ENCODE peak calls at places on chromosome 2, in eight cellular contexts. E, R, A, K, V, G, Z and B are unnamed samples.

GRCh38 chr2:9107168-9108025 is 99.2 kb upstream of the ASAP2 start:
- DNase-seq in R (peak), K (peak), V (no peak), A (no peak), G (no peak), E (no peak), Z (peak), B (no peak)

GRCh38 chr2:17813015-17813741 is 3.1 kb upstream of the MSGN1 start:
- DNase-seq in E (no peak), G (no peak), A (no peak), K (no peak), V (peak), R (no peak), Z (no peak), B (peak)

GRCh38 chr2:218223046-218223445 is 6.1 kb downstream of the ARPC2 start:
- DNase-seq in A (peak), R (no peak), G (no peak), Z (no peak), V (no peak), K (no peak), E (no peak), B (no peak)

GRCh38 chr2:95274291-95275150 is at the start of gene PROM2:
- DNase-seq in V (no peak), A (no peak), G (no peak), E (no peak), R (peak), K (no peak), Z (peak), B (no peak)

GRCh38 chr2:193584522-193584938 is 1389.8 kb upstream of the TMEFF2 start:
- DNase-seq in K (peak), G (no peak), R (peak), V (no peak), E (no peak), A (peak), Z (no peak), B (no peak)

GRCh38 chr2:17353268-17353667 is 165.0 kb downstream of the RAD51AP2 start:
- DNase-seq in E (no peak), V (no peak), K (no peak), G (no peak), R (no peak), A (no peak), Z (no peak), B (no peak)

GRCh38 chr2:179788104-179788503 is 73.3 kb downstream of the ZNF385B start:
- DNase-seq in G (no peak), Z (no peak), V (no peak), A (no peak), E (no peak), R (no peak), K (no peak), B (no peak)

GRCh38 chr2:96119389-96119751 is 3.0 kb upstream of the ADRA2B start:
- DNase-seq in A (no peak), R (no peak), K (no peak), E (no peak), Z (no peak), G (no peak), V (no peak), B (no peak)

GRCh38 chr2:191479680-191480023 is 198.3 kb upstream of the NABP1 start:
- DNase-seq in G (no peak), Z (no peak), K (no peak), E (no peak), A (no peak), R (no peak), V (peak), B (no peak)

GRCh38 chr2:195612515-195613495 is 44.2 kb upstream of the SLC39A10 start:
- DNase-seq in A (peak), R (peak), V (no peak), Z (peak), G (no peak), E (no peak), K (peak), B (peak)

GRCh38 chr2:202046577-202046976 is 12.9 kb downstream of the FZD7 start:
- DNase-seq in K (no peak), Z (no peak), A (no peak), G (no peak), R (no peak), V (no peak), E (no peak), B (no peak)

GRCh38 chr2:171598713-171599319 is 76.5 kb downstream of the CYBRD1 start:
- DNase-seq in E (peak), G (peak), K (peak), A (peak), Z (peak), R (peak), V (peak), B (peak)

GRCh38 chr2:112290638-112291037 is 15.2 kb downstream of the ZC3H6 start:
- DNase-seq in G (no peak), E (no peak), Z (no peak), A (no peak), V (no peak), K (no peak), R (no peak), B (no peak)

GRCh38 chr2:213065583-213066444 is 85.6 kb downstream of the IKZF2 start:
- DNase-seq in R (peak), G (peak), K (peak), E (peak), V (no peak), A (peak), Z (peak), B (peak)

GRCh38 chr2:120988051-120988707 is 252.5 kb downstream of the GLI2 start:
- DNase-seq in R (no peak), E (no peak), G (peak), V (no peak), Z (no peak), K (no peak), A (no peak), B (no peak)

GRCh38 chr2:101718993-101719571 is 21.6 kb downstream of the MAP4K4 start:
- DNase-seq in R (no peak), Z (no peak), K (no peak), V (no peak), G (no peak), A (no peak), E (no peak), B (peak)

GRCh38 chr2:219603784-219604183 is 6.1 kb downstream of the STK11IP start:
- DNase-seq in A (no peak), V (no peak), R (no peak), G (no peak), Z (no peak), E (no peak), K (no peak), B (no peak)

GRCh38 chr2:63347361-63347760 is 240.9 kb downstream of the WDPCP start:
- DNase-seq in Z (no peak), G (no peak), K (no peak), V (no peak), E (no peak), R (no peak), A (no peak), B (no peak)

GRCh38 chr2:189782221-189782671 is 1.9 kb downstream of the ORMDL1 start:
- DNase-seq in K (peak), G (no peak), A (peak), Z (no peak), R (no peak), V (peak), E (no peak), B (peak)

GRCh38 chr2:155494744-155495143 is 796.2 kb downstream of the KCNJ3 start:
- DNase-seq in K (no peak), E (no peak), V (no peak), R (no peak), A (no peak), G (no peak), Z (no peak), B (no peak)

GRCh38 chr2:101038455-101039255 is 36.6 kb downstream of the RPL31 start:
- DNase-seq in V (no peak), G (no peak), Z (no peak), R (peak), K (peak), A (peak), E (no peak), B (peak)

GRCh38 chr2:191738003-191738402 is 60.1 kb downstream of the NABP1 start:
- DNase-seq in K (no peak), A (no peak), V (no peak), G (no peak), Z (no peak), R (no peak), E (no peak), B (no peak)

GRCh38 chr2:12884713-12885282 is 168.1 kb downstream of the TRIB2 start:
- DNase-seq in A (peak), E (peak), G (peak), Z (peak), R (no peak), K (peak), V (no peak), B (peak)

GRCh38 chr2:12883911-12884310 is 167.2 kb downstream of the TRIB2 start:
- DNase-seq in R (no peak), V (no peak), E (no peak), Z (no peak), G (no peak), A (peak), K (peak), B (peak)

GRCh38 chr2:12882393-12882792 is 165.7 kb downstream of the TRIB2 start:
- DNase-seq in K (no peak), G (no peak), E (no peak), V (no peak), Z (no peak), A (no peak), R (no peak), B (no peak)

GRCh38 chr2:12879649-12880048 is 162.9 kb downstream of the TRIB2 start:
- DNase-seq in K (no peak), G (no peak), E (no peak), R (no peak), Z (no peak), V (no peak), A (no peak), B (no peak)

DNA sequence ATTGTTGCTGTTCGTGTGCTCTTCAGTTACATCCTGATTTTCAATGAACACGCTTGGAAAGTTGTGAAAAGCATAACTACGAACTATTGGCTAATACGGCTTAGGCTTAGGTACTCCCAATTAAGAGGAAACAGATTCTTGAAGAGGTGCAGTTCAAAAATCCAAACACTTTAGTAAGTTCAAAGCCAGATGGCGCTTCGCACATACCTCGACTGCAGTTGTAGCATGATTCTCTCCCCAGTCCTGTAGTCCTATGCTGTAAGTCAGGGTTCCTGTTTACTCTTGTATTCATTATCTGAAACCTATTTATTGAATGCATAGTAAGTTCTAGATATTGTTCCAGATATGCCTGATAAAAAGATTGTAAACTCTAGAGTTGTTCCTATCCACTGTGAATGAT is 165.2 kb downstream of the TRIB2 start:
- DNase-seq in Z (no peak), R (no peak), A (no peak), G (no peak), K (no peak), E (no peak), V (no peak), B (no peak)
- H3K4me3 ChIP-seq in Z (no peak), R (no peak), A (no peak), G (no peak), K (no peak), E (no peak), V (no peak), B (no peak)

GRCh38 chr2:216116418-216116817 is 7.3 kb downstream of the XRCC5 start:
- DNase-seq in Z (no peak), R (no peak), V (no peak), A (no peak), E (no peak), G (no peak), K (no peak), B (peak)

GRCh38 chr2:216114476-216115223 is 5.5 kb downstream of the XRCC5 start:
- DNase-seq in Z (peak), G (peak), R (peak), E (peak), V (peak), K (peak), A (peak), B (peak)

GRCh38 chr2:216112926-216113325 is 3.8 kb downstream of the XRCC5 start:
- DNase-seq in E (no peak), R (no peak), K (no peak), A (no peak), G (no peak), V (no peak), Z (no peak), B (no peak)

GRCh38 chr2:216113572-216113971 is 4.4 kb downstream of the XRCC5 start:
- DNase-seq in Z (no peak), G (no peak), A (no peak), E (no peak), V (peak), R (no peak), K (no peak), B (no peak)

GRCh38 chr2:216115224-216115582 is 6.1 kb downstream of the XRCC5 start:
- DNase-seq in V (no peak), Z (no peak), K (peak), G (no peak), R (no peak), A (peak), E (no peak), B (no peak)
- TF ChIP-seq CTCF in V (no peak), Z (no peak), K (no peak), G (no peak), R (no peak), A (no peak), E (no peak), B (no peak)

GRCh38 chr2:222982909-222983265 is 69.1 kb upstream of the KCNE4 start:
- DNase-seq in E (no peak), Z (no peak), A (no peak), V (no peak), G (no peak), K (no peak), R (no peak), B (no peak)
- H3K4me3 ChIP-seq in E (no peak), Z (no peak), A (no peak), V (no peak), G (no peak), K (no peak), R (no peak), B (no peak)

GRCh38 chr2:24174851-24175277 is at the start of gene FAM228A:
- DNase-seq in E (no peak), Z (no peak), R (no peak), A (no peak), V (no peak), K (no peak), G (no peak), B (no peak)

GRCh38 chr2:24179683-24180082 is 4.8 kb downstream of the FAM228A start:
- DNase-seq in E (no peak), R (no peak), V (no peak), K (no peak), Z (no peak), G (no peak), A (no peak), B (no peak)

GRCh38 chr2:24176326-24176725 is 1.5 kb downstream of the FAM228A start:
- DNase-seq in R (no peak), E (no peak), V (no peak), Z (no peak), G (no peak), A (no peak), K (no peak), B (no peak)

GRCh38 chr2:24175631-24176030 is 778 bp downstream of the FAM228A start:
- DNase-seq in K (peak), A (peak), V (no peak), Z (no peak), E (no peak), G (no peak), R (no peak), B (peak)
- TF ChIP-seq CTCF in K (no peak), A (peak), V (no peak), Z (no peak), E (no peak), G (no peak), R (no peak), B (peak)

GRCh38 chr2:209767316-209767715 is 4.3 kb upstream of the UNC80 start:
- DNase-seq in Z (no peak), G (no peak), K (no peak), R (no peak), A (no peak), V (no peak), E (no peak), B (no peak)

GRCh38 chr2:209772316-209772715 is 684 bp downstream of the UNC80 start:
- DNase-seq in A (no peak), K (no peak), E (no peak), G (no peak), R (no peak), V (no peak), Z (no peak), B (no peak)

GRCh38 chr2:209768557-209768956 is 3.1 kb upstream of the UNC80 start:
- DNase-seq in E (no peak), R (no peak), V (no peak), Z (no peak), G (no peak), A (no peak), K (no peak), B (no peak)

GRCh38 chr2:209773377-209773776 is 1.7 kb downstream of the UNC80 start:
- DNase-seq in Z (no peak), R (no peak), E (no peak), K (no peak), V (no peak), G (no peak), A (no peak), B (no peak)

GRCh38 chr2:209771474-209772292 is at the start of gene UNC80:
- DNase-seq in V (no peak), E (peak), Z (peak), R (no peak), A (peak), K (peak), G (peak), B (peak)
- H3K4me3 ChIP-seq in V (no peak), E (peak), Z (no peak), R (no peak), A (peak), K (peak), G (peak), B (peak)

GRCh38 chr2:25685030-25685429 is 11.7 kb upstream of the DTNB start:
- DNase-seq in R (no peak), Z (no peak), G (no peak), K (no peak), V (no peak), E (no peak), A (no peak), B (no peak)
- TF ChIP-seq CTCF in R (no peak), Z (no peak), G (no peak), K (no peak), V (no peak), E (no peak), A (no peak), B (no peak)

GRCh38 chr2:88859461-88859860 is 168.0 kb downstream of the RPIA start:
- DNase-seq in G (no peak), E (no peak), V (no peak), Z (no peak), R (no peak), A (no peak), K (no peak), B (no peak)

GRCh38 chr2:88857951-88858406 is 166.5 kb downstream of the RPIA start:
- DNase-seq in Z (no peak), V (no peak), R (no peak), A (peak), E (peak), K (peak), G (no peak), B (no peak)

GRCh38 chr2:88856409-88857135 is 165.1 kb downstream of the RPIA start:
- DNase-seq in K (no peak), Z (no peak), A (no peak), V (no peak), R (no peak), E (no peak), G (no peak), B (no peak)

GRCh38 chr2:88855620-88856408 is 164.3 kb downstream of the RPIA start:
- DNase-seq in G (no peak), Z (no peak), E (no peak), R (no peak), V (no peak), A (no peak), K (no peak), B (no peak)

DNA sequence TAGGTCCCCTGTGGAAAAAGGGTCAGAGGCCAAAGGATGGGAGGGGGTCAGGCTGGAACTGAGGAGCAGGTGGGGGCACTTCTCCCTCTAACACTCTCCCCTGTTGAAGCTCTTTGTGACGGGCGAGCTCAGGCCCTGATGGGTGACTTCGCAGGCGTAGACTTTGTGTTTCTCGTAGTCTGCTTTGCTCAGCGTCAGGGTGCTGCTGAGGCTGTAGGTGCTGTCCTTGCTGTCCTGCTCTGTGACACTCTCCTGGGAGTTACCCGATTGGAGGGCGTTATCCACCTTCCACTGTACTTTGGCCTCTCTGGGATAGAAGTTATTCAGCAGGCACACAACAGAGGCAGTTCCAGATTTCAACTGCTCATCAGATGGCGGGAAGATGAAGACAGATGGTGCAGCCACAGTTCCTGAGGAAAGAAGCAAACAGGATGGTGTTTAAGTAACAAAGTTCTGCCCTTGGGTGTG is 165.8 kb downstream of the RPIA start:
- DNase-seq in E (no peak), G (no peak), R (peak), K (no peak), V (no peak), A (no peak), Z (no peak), B (no peak)
- H3K4me3 ChIP-seq in E (no peak), G (no peak), R (no peak), K (no peak), V (peak), A (no peak), Z (no peak), B (no peak)